ENCODE peak calls at places on chromosomes 3 and 15, in four cellular contexts. T is Panc1, J is HCT116, V is A549. L is an unnamed sample.
A peak's percentile ranks its signal among the peaks of the same experiment; 100 is the strongest.

GRCh38 chr3:111585214-111585613 is 9.9 kb downstream of the ZBED2 start:
- DNase-seq in T (no peak), J (peak; percentile 75), V (peak; percentile 70), L (no peak)

GRCh38 chr15:100373942-100374341 is 32.2 kb upstream of the ADAMTS17 start:
- DNase-seq in T (no peak), J (no peak), V (no peak), L (no peak)

GRCh38 chr15:75430259-75430658 is 21.2 kb downstream of the SIN3A start:
- DNase-seq in T (no peak), J (no peak), V (no peak), L (no peak)

GRCh38 chr15:90868261-90868689 is at the start of gene FURIN:
- DNase-seq in T (no peak), J (peak; percentile 59), V (no peak), L (no peak)

GRCh38 chr15:77400258-77400657 is 19.6 kb downstream of the PEAK1 start:
- DNase-seq in T (no peak), J (no peak), V (no peak), L (no peak)

GRCh38 chr15:57509965-57510364 is 81.7 kb upstream of the MYZAP start:
- DNase-seq in T (no peak), J (no peak), V (no peak), L (no peak)

GRCh38 chr15:74786659-74787165 is 4.8 kb downstream of the CSK start:
- DNase-seq in T (no peak), J (no peak), V (no peak), L (no peak)

GRCh38 chr15:50790778-50791536 is 25.5 kb upstream of the SPPL2A start:
- DNase-seq in T (no peak), J (no peak), V (no peak), L (no peak)

GRCh38 chr15:63025460-63025859 is 17.1 kb upstream of the TPM1 start:
- DNase-seq in T (no peak), J (no peak), V (peak; percentile 55), L (no peak)

GRCh38 chr3:128572644-128573105 is 77.9 kb downstream of the RPN1 start:
- DNase-seq in T (no peak), J (peak; percentile 33), V (peak; percentile 34), L (no peak)

GRCh38 chr3:132180337-132180791 is 136.8 kb upstream of the ACP3 start:
- DNase-seq in T (peak; percentile 45), J (peak; percentile 34), V (peak; percentile 65), L (peak; percentile 8)

GRCh38 chr3:44117239-44117638 is 124.4 kb upstream of the TOPAZ1 start:
- DNase-seq in T (no peak), J (no peak), V (no peak), L (no peak)

GRCh38 chr15:51270706-51271105 is 67.7 kb downstream of the CYP19A1 start:
- DNase-seq in T (no peak), J (no peak), V (no peak), L (no peak)

DNA sequence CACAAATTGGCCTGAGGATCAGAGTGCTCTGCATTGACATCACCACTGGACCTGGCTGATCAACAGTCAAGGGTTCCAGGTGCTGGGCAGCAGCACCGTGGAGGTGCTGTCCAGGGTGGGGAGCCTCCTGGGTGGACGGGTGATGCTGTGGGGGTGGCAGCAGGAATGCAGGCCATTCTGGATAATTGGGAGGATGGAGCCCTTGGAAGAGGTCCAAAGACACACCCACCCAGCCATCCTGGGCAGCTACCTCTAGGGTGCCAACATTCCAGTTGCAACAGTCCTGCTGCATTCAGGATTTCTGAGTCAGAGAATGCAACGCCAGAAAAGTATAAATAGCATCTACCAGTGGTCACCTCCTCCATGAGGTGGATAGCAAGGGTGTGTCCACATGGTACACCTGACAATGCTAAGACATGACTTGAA is 26.8 kb downstream of the STARD5 start:
- DNase-seq in T (no peak), J (peak; percentile 44), V (peak; percentile 43), L (no peak)
- TF ChIP-seq REST in T (no peak), J (peak; percentile 16), V (no peak), L (peak; percentile 76)

GRCh38 chr3:39409514-39410136 is 3.1 kb downstream of the RPSA start:
- DNase-seq in T (no peak), J (no peak), V (no peak), L (peak; percentile 24)
- H3K4me3 ChIP-seq in T (no peak overlapping the region), J (no peak overlapping the region), V (peak overlapping the region; percentile 21), L (no peak overlapping the region)

GRCh38 chr3:87732294-87732693 is 326.5 kb downstream of the CGGBP1 start:
- DNase-seq in T (no peak), J (no peak), V (no peak), L (no peak)
- TF ChIP-seq REST in T (no peak), J (no peak), V (no peak), L (no peak)

DNA sequence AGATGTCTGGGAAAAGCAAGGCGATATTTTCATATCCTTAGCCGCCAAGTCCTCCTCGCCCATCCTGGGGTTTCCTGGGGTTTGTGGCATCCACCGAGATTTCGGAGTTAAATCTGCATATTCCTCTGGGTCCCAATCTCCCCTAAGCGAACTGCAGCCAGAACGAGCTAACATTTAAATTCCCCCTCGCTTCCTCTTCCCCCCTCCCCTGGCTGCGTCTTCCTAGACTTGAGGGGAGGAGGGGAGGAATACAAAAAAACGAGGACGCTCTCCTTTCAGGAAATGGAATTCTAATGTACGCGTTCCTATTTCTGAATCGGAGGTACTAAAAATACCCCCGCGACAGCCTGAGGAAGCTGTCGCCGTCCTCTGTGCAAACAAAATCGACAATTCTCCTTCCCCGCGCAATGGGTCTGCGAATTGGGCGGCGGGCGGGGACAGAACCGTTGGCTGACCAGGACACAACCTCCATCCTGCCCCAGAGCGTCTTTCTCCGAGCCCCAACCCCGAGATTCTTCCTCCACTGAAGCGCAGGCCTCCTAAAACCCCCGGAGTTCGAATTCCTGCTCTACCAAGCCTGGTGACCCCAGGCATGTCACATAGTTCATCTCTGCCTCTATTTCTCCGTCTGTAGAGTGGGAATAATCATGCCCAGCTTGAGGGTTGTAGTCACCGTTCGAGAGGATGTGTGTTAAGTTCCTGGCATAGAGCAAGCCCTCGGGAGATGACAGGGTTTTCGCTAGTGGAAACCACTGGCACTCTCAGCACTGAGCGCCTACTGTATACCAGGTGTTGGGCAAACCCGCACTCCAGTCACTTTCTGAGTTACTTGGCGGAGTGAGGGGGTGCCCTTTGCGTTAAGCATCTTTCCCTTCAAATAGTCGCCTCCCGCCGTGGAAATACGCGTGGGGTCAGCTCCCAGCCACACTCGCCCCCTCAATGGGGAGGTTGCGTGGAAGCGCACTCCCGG is 5.3 kb downstream of the FEZF2 start:
- DNase-seq in T (no peak), J (no peak), V (no peak), L (no peak)
- H3K4me3 ChIP-seq in T (no peak overlapping the region), J (no peak overlapping the region), V (no peak overlapping the region), L (no peak overlapping the region)

DNA sequence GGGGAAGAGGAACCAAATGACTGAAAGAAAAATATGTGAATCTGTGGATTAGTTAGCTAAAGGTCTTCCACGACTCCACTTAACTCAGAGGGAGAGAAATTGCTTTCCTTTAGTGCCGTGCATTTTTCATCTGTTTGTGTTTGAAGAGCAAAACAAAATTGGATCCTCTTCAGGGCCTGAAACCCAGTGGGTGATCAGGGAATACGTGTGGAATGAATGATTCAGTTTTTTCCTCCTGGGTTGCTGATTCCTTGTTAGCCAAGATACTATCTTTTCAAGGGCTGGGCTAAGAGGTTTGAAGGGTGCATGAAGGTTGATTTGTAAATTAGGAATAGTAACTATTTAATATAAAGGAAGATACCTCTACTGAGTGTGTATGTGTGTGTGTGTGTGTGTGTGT is 61.0 kb downstream of the TPRG1 start:
- DNase-seq in T (no peak), J (no peak), V (no peak), L (no peak)
- TF ChIP-seq REST in T (no peak), J (no peak), V (no peak), L (no peak)

L was measured in HL-60.